ENCODE peak calls at places on chromosomes 2 and 18, in nine cellular contexts. One of them, this sample, is unnamed.
A peak's percentile ranks its signal among the peaks of the same experiment; 100 is the strongest.

GRCh38 chr2:235864311-235864710 is 303.9 kb downstream of the GBX2 start:
- DNase-seq in HT1080: no peak
- DNase-seq in tibial artery: no peak
- DNase-seq in stromal cell of bone marrow: no peak
- DNase-seq in adipocyte: peak; percentile 1
- DNase-seq in stimulated activated CD4-positive, alpha-beta T cell treated with anti-CD3 and anti-CD28 coated beads, Interleukin-1b, Interleukin-23, amount 100 ng/mL, for 48 hours: no peak
- DNase-seq in effector CD4-positive, alpha-beta T cell: no peak
- DNase-seq in bronchial epithelial cell: no peak
- DNase-seq in AG04450: no peak
- DNase-seq in this sample: no peak

GRCh38 chr2:153823880-153824279 is 47.8 kb upstream of the GALNT13 start:
- DNase-seq in HT1080: peak; percentile 7
- DNase-seq in tibial artery: no peak
- DNase-seq in stromal cell of bone marrow: no peak
- DNase-seq in adipocyte: no peak
- DNase-seq in stimulated activated CD4-positive, alpha-beta T cell treated with anti-CD3 and anti-CD28 coated beads, Interleukin-1b, Interleukin-23, amount 100 ng/mL, for 48 hours: no peak
- DNase-seq in effector CD4-positive, alpha-beta T cell: no peak
- DNase-seq in bronchial epithelial cell: peak; percentile 17
- DNase-seq in AG04450: no peak
- DNase-seq in this sample: no peak

GRCh38 chr2:230930928-230931555 is 6.0 kb upstream of the GPR55 start:
- DNase-seq in HT1080: no peak
- DNase-seq in tibial artery: no peak
- DNase-seq in stromal cell of bone marrow: no peak
- DNase-seq in adipocyte: no peak
- DNase-seq in stimulated activated CD4-positive, alpha-beta T cell treated with anti-CD3 and anti-CD28 coated beads, Interleukin-1b, Interleukin-23, amount 100 ng/mL, for 48 hours: no peak
- DNase-seq in effector CD4-positive, alpha-beta T cell: no peak
- DNase-seq in bronchial epithelial cell: no peak
- DNase-seq in AG04450: no peak
- DNase-seq in this sample: no peak

GRCh38 chr18:26655614-26656400 is 107.5 kb upstream of the KCTD1 start:
- DNase-seq in HT1080: peak; percentile 15
- DNase-seq in tibial artery: peak; percentile 39
- DNase-seq in stromal cell of bone marrow: no peak
- DNase-seq in adipocyte: peak; percentile 69
- DNase-seq in stimulated activated CD4-positive, alpha-beta T cell treated with anti-CD3 and anti-CD28 coated beads, Interleukin-1b, Interleukin-23, amount 100 ng/mL, for 48 hours: no peak
- DNase-seq in effector CD4-positive, alpha-beta T cell: no peak
- DNase-seq in bronchial epithelial cell: peak; percentile 38
- DNase-seq in AG04450: no peak
- DNase-seq in this sample: peak; percentile 49

GRCh38 chr18:56899660-56900059 is 247.2 kb upstream of the BOD1L2 start:
- DNase-seq in HT1080: no peak
- DNase-seq in tibial artery: no peak
- DNase-seq in stromal cell of bone marrow: no peak
- DNase-seq in adipocyte: no peak
- DNase-seq in stimulated activated CD4-positive, alpha-beta T cell treated with anti-CD3 and anti-CD28 coated beads, Interleukin-1b, Interleukin-23, amount 100 ng/mL, for 48 hours: no peak
- DNase-seq in effector CD4-positive, alpha-beta T cell: no peak
- DNase-seq in bronchial epithelial cell: no peak
- DNase-seq in AG04450: no peak
- DNase-seq in this sample: no peak

GRCh38 chr2:98396745-98397355 is 47.8 kb upstream of the INPP4A start:
- DNase-seq in HT1080: no peak
- DNase-seq in tibial artery: no peak
- DNase-seq in stromal cell of bone marrow: no peak
- DNase-seq in adipocyte: no peak
- DNase-seq in stimulated activated CD4-positive, alpha-beta T cell treated with anti-CD3 and anti-CD28 coated beads, Interleukin-1b, Interleukin-23, amount 100 ng/mL, for 48 hours: no peak
- DNase-seq in effector CD4-positive, alpha-beta T cell: no peak
- DNase-seq in bronchial epithelial cell: no peak
- DNase-seq in AG04450: no peak
- DNase-seq in this sample: no peak

GRCh38 chr2:96265349-96265839 is 403 bp downstream of the TMEM127 start:
- DNase-seq in HT1080: no peak
- DNase-seq in tibial artery: peak; percentile 52
- DNase-seq in stromal cell of bone marrow: no peak
- DNase-seq in adipocyte: peak; percentile 62
- DNase-seq in stimulated activated CD4-positive, alpha-beta T cell treated with anti-CD3 and anti-CD28 coated beads, Interleukin-1b, Interleukin-23, amount 100 ng/mL, for 48 hours: no peak
- DNase-seq in effector CD4-positive, alpha-beta T cell: peak; percentile 41
- DNase-seq in bronchial epithelial cell: no peak
- DNase-seq in AG04450: no peak
- DNase-seq in this sample: peak; percentile 52

GRCh38 chr2:81658227-81658626 is 1353.7 kb upstream of the LRRTM1 start:
- DNase-seq in HT1080: peak; percentile 97
- DNase-seq in tibial artery: no peak
- DNase-seq in stromal cell of bone marrow: no peak
- DNase-seq in adipocyte: no peak
- DNase-seq in stimulated activated CD4-positive, alpha-beta T cell treated with anti-CD3 and anti-CD28 coated beads, Interleukin-1b, Interleukin-23, amount 100 ng/mL, for 48 hours: peak; percentile 26
- DNase-seq in effector CD4-positive, alpha-beta T cell: no peak
- DNase-seq in bronchial epithelial cell: peak; percentile 78
- DNase-seq in AG04450: no peak
- DNase-seq in this sample: peak; percentile 72

GRCh38 chr2:15043336-15044058 is 411.0 kb downstream of the LRATD1 start:
- DNase-seq in HT1080: no peak
- DNase-seq in tibial artery: no peak
- DNase-seq in stromal cell of bone marrow: no peak
- DNase-seq in adipocyte: no peak
- DNase-seq in stimulated activated CD4-positive, alpha-beta T cell treated with anti-CD3 and anti-CD28 coated beads, Interleukin-1b, Interleukin-23, amount 100 ng/mL, for 48 hours: no peak
- DNase-seq in effector CD4-positive, alpha-beta T cell: no peak
- DNase-seq in bronchial epithelial cell: no peak
- DNase-seq in AG04450: no peak
- DNase-seq in this sample: no peak

GRCh38 chr2:3127279-3127690 is 250.3 kb downstream of the EIPR1 start:
- DNase-seq in HT1080: no peak
- DNase-seq in tibial artery: no peak
- DNase-seq in stromal cell of bone marrow: no peak
- DNase-seq in adipocyte: no peak
- DNase-seq in stimulated activated CD4-positive, alpha-beta T cell treated with anti-CD3 and anti-CD28 coated beads, Interleukin-1b, Interleukin-23, amount 100 ng/mL, for 48 hours: no peak
- DNase-seq in effector CD4-positive, alpha-beta T cell: no peak
- DNase-seq in bronchial epithelial cell: no peak
- DNase-seq in AG04450: no peak
- DNase-seq in this sample: no peak

GRCh38 chr2:73069855-73070650 is 1.5 kb downstream of the SFXN5 start:
- DNase-seq in HT1080: peak; percentile 29
- DNase-seq in tibial artery: no peak
- DNase-seq in stromal cell of bone marrow: no peak
- DNase-seq in adipocyte: peak; percentile 78
- DNase-seq in stimulated activated CD4-positive, alpha-beta T cell treated with anti-CD3 and anti-CD28 coated beads, Interleukin-1b, Interleukin-23, amount 100 ng/mL, for 48 hours: no peak
- DNase-seq in effector CD4-positive, alpha-beta T cell: no peak
- DNase-seq in bronchial epithelial cell: no peak
- DNase-seq in AG04450: no peak
- DNase-seq in this sample: no peak

GRCh38 chr2:220347661-220348060 is 720.2 kb downstream of the SLC4A3 start:
- DNase-seq in HT1080: no peak
- DNase-seq in tibial artery: no peak
- DNase-seq in stromal cell of bone marrow: no peak
- DNase-seq in adipocyte: no peak
- DNase-seq in stimulated activated CD4-positive, alpha-beta T cell treated with anti-CD3 and anti-CD28 coated beads, Interleukin-1b, Interleukin-23, amount 100 ng/mL, for 48 hours: no peak
- DNase-seq in effector CD4-positive, alpha-beta T cell: no peak
- DNase-seq in bronchial epithelial cell: no peak
- DNase-seq in AG04450: no peak
- DNase-seq in this sample: no peak

GRCh38 chr2:230218411-230218810 is 1.4 kb downstream of the SP110 start:
- DNase-seq in HT1080: no peak
- DNase-seq in tibial artery: no peak
- DNase-seq in stromal cell of bone marrow: no peak
- DNase-seq in adipocyte: peak; percentile 17
- DNase-seq in stimulated activated CD4-positive, alpha-beta T cell treated with anti-CD3 and anti-CD28 coated beads, Interleukin-1b, Interleukin-23, amount 100 ng/mL, for 48 hours: no peak
- DNase-seq in effector CD4-positive, alpha-beta T cell: no peak
- DNase-seq in bronchial epithelial cell: no peak
- DNase-seq in AG04450: no peak
- DNase-seq in this sample: no peak

GRCh38 chr2:39188958-39189499 is 54.7 kb downstream of the CDKL4 start:
- DNase-seq in HT1080: no peak
- DNase-seq in tibial artery: no peak
- DNase-seq in stromal cell of bone marrow: no peak
- DNase-seq in adipocyte: peak; percentile 6
- DNase-seq in stimulated activated CD4-positive, alpha-beta T cell treated with anti-CD3 and anti-CD28 coated beads, Interleukin-1b, Interleukin-23, amount 100 ng/mL, for 48 hours: no peak
- DNase-seq in effector CD4-positive, alpha-beta T cell: no peak
- DNase-seq in bronchial epithelial cell: no peak
- DNase-seq in AG04450: no peak
- DNase-seq in this sample: no peak

GRCh38 chr18:63844254-63844653 is 43.3 kb upstream of the SERPINB2 start:
- DNase-seq in HT1080: peak; percentile 61
- DNase-seq in tibial artery: no peak
- DNase-seq in stromal cell of bone marrow: peak; percentile 36
- DNase-seq in adipocyte: peak; percentile 85
- DNase-seq in stimulated activated CD4-positive, alpha-beta T cell treated with anti-CD3 and anti-CD28 coated beads, Interleukin-1b, Interleukin-23, amount 100 ng/mL, for 48 hours: no peak
- DNase-seq in effector CD4-positive, alpha-beta T cell: no peak
- DNase-seq in bronchial epithelial cell: peak; percentile 68
- DNase-seq in AG04450: no peak
- DNase-seq in this sample: peak; percentile 26

GRCh38 chr2:216259081-216259480 is 113.2 kb downstream of the MARCHF4 start:
- DNase-seq in HT1080: no peak
- DNase-seq in tibial artery: no peak
- DNase-seq in stromal cell of bone marrow: no peak
- DNase-seq in adipocyte: no peak
- DNase-seq in stimulated activated CD4-positive, alpha-beta T cell treated with anti-CD3 and anti-CD28 coated beads, Interleukin-1b, Interleukin-23, amount 100 ng/mL, for 48 hours: no peak
- DNase-seq in effector CD4-positive, alpha-beta T cell: no peak
- DNase-seq in bronchial epithelial cell: no peak
- DNase-seq in AG04450: no peak
- DNase-seq in this sample: no peak

GRCh38 chr2:178194600-178195389 is 483 bp downstream of the OSBPL6 start:
- DNase-seq in HT1080: peak; percentile 60
- DNase-seq in tibial artery: peak; percentile 33
- DNase-seq in stromal cell of bone marrow: peak; percentile 31
- DNase-seq in adipocyte: peak; percentile 75
- DNase-seq in stimulated activated CD4-positive, alpha-beta T cell treated with anti-CD3 and anti-CD28 coated beads, Interleukin-1b, Interleukin-23, amount 100 ng/mL, for 48 hours: peak; percentile 6
- DNase-seq in effector CD4-positive, alpha-beta T cell: no peak
- DNase-seq in bronchial epithelial cell: peak; percentile 46
- DNase-seq in AG04450: no peak
- DNase-seq in this sample: peak; percentile 55

GRCh38 chr2:26463252-26464207 is 14.4 kb downstream of the OTOF start:
- DNase-seq in HT1080: no peak
- DNase-seq in tibial artery: no peak
- DNase-seq in stromal cell of bone marrow: no peak
- DNase-seq in adipocyte: no peak
- DNase-seq in stimulated activated CD4-positive, alpha-beta T cell treated with anti-CD3 and anti-CD28 coated beads, Interleukin-1b, Interleukin-23, amount 100 ng/mL, for 48 hours: no peak
- DNase-seq in effector CD4-positive, alpha-beta T cell: no peak
- DNase-seq in bronchial epithelial cell: no peak
- DNase-seq in AG04450: no peak
- DNase-seq in this sample: no peak